ENCODE peak calls at places on chromosomes 2 and 18, in five cellular contexts. Y, P, U, I and H are unnamed samples.
A peak's percentile ranks its signal among the peaks of the same experiment; 100 is the strongest.

GRCh38 chr2:166727105-166727504 is 161.2 kb upstream of the XIRP2 start:
- DNase-seq in P (no peak), I (no peak), U (no peak), Y (no peak), H (no peak)

GRCh38 chr18:58615150-58616132 is 13.4 kb downstream of the ALPK2 start:
- DNase-seq in U (no peak), P (peak; percentile 32), I (no peak), Y (no peak), H (no peak)

GRCh38 chr18:48023334-48024008 is 93.0 kb upstream of the SMAD2 start:
- DNase-seq in U (peak; percentile 40), Y (no peak), P (no peak), I (peak; percentile 23), H (no peak)

GRCh38 chr18:78981652-78981955 is 2.0 kb downstream of the SALL3 start:
- DNase-seq in P (no peak), Y (no peak), U (no peak), I (no peak), H (no peak)

GRCh38 chr2:160367887-160368286 is 125.7 kb downstream of the RBMS1 start:
- DNase-seq in U (peak; percentile 64), I (no peak), Y (no peak), P (no peak), H (no peak)

GRCh38 chr2:72794572-72794971 is 31.3 kb downstream of the EXOC6B start:
- DNase-seq in U (no peak), P (no peak), Y (no peak), I (no peak), H (no peak)

GRCh38 chr2:217868911-217869334 is 133.9 kb downstream of the TNS1 start:
- DNase-seq in I (no peak), P (no peak), Y (no peak), U (no peak), H (no peak)

GRCh38 chr2:235244497-235245215 is 249.2 kb upstream of the AGAP1 start:
- DNase-seq in P (no peak), Y (no peak), U (no peak), I (no peak), H (no peak)

GRCh38 chr2:42924436-42924897 is 132.1 kb upstream of the HAAO start:
- DNase-seq in Y (no peak), I (no peak), P (no peak), U (no peak), H (peak; percentile 60)

GRCh38 chr2:26752636-26753035 is 11.4 kb upstream of the SLC35F6 start:
- DNase-seq in Y (no peak), P (no peak), I (peak; percentile 60), U (no peak), H (no peak)

GRCh38 chr2:144836635-144837350 is 316.9 kb upstream of the ZEB2 start:
- DNase-seq in Y (no peak), U (no peak), I (no peak), P (no peak), H (no peak)

GRCh38 chr2:100935372-100935752 is 66.7 kb upstream of the RPL31 start:
- DNase-seq in I (no peak), U (peak; percentile 63), P (no peak), Y (no peak), H (no peak)

GRCh38 chr18:31183302-31183701 is 20.6 kb upstream of the DSC1 start:
- DNase-seq in Y (no peak), I (no peak), U (no peak), P (no peak), H (no peak)

GRCh38 chr2:18149660-18150246 is 271.3 kb downstream of the KCNS3 start:
- DNase-seq in Y (no peak), I (peak; percentile 40), U (peak; percentile 39), P (no peak), H (no peak)

GRCh38 chr2:23662941-23663729 is 263.8 kb downstream of the ATAD2B start:
- DNase-seq in U (peak; percentile 42), Y (no peak), P (no peak), I (no peak), H (no peak)

GRCh38 chr2:196798980-196799379 is 503 bp downstream of the GTF3C3 start:
- DNase-seq in U (no peak), Y (no peak), P (no peak), I (no peak), H (no peak)

GRCh38 chr2:135942936-135943688 is 42.3 kb downstream of the DARS1 start:
- DNase-seq in Y (no peak), U (no peak), P (no peak), I (no peak), H (no peak)

GRCh38 chr2:218161639-218162038 is 5.1 kb downstream of the CXCR1 start:
- DNase-seq in U (no peak), P (no peak), Y (no peak), I (no peak), H (no peak)

GRCh38 chr2:74538881-74539339 is 9.2 kb downstream of the HTRA2 start:
- DNase-seq in Y (no peak), P (no peak), I (no peak), U (no peak), H (no peak)